ENCODE peak calls at places on chromosomes 2 and 18, in five cellular contexts. B is nephron progenitor cell, F is NCI-H460, Z is fibroblast of gingiva, L is foreskin fibroblast. V is an unnamed sample.

GRCh38 chr2:108446703-108447102 is 2.3 kb upstream of the GCC2 start:
- DNase-seq in B (no peak), F (no peak), Z (no peak), L (no peak), V (no peak)

GRCh38 chr2:119550346-119550745 is 6.1 kb downstream of the CFAP221 start:
- DNase-seq in B (no peak), F (no peak), Z (no peak), L (no peak), V (no peak)

GRCh38 chr18:3048121-3048520 is 35.2 kb upstream of the LPIN2 start:
- DNase-seq in B (no peak), F (no peak), Z (no peak), L (no peak), V (no peak)

GRCh38 chr18:9810994-9811393 is 74.8 kb upstream of the TXNDC2 start:
- DNase-seq in B (no peak), F (no peak), Z (no peak), L (no peak), V (no peak)

GRCh38 chr2:71299507-71299906 is 32.1 kb upstream of the ZNF638 start:
- DNase-seq in B (no peak), F (peak; percentile 35), Z (peak; percentile 11), L (peak; percentile 61), V (no peak)

GRCh38 chr18:48545690-48546365 is 7.0 kb downstream of the CTIF start:
- DNase-seq in B (peak; percentile 46), F (peak; percentile 58), Z (peak; percentile 76), L (peak; percentile 92), V (peak; percentile 40)

GRCh38 chr2:95314964-95315611 is 17.9 kb downstream of the KCNIP3 start:
- DNase-seq in B (peak; percentile 47), F (no peak), Z (peak; percentile 59), L (peak; percentile 81), V (peak; percentile 54)

GRCh38 chr2:129748653-129749052 is 230.8 kb upstream of the RAB6C start:
- DNase-seq in B (no peak), F (no peak), Z (no peak), L (no peak), V (no peak)

GRCh38 chr2:4903676-4904348 is 788.4 kb upstream of the SOX11 start:
- DNase-seq in B (no peak), F (no peak), Z (no peak), L (no peak), V (no peak)

GRCh38 chr18:59332986-59333385 is 14.5 kb upstream of the CPLX4 start:
- DNase-seq in B (no peak), F (no peak), Z (no peak), L (no peak), V (no peak)

GRCh38 chr2:5589183-5589582 is 103.0 kb upstream of the SOX11 start:
- DNase-seq in B (no peak), F (no peak), Z (no peak), L (no peak), V (no peak)

GRCh38 chr18:70499218-70499691 is 210.4 kb downstream of the SOCS6 start:
- DNase-seq in B (no peak), F (no peak), Z (no peak), L (no peak), V (no peak)

GRCh38 chr2:10658041-10658913 is 31.5 kb downstream of the NOL10 start:
- DNase-seq in B (no peak), F (no peak), Z (peak; percentile 23), L (peak; percentile 47), V (no peak)

GRCh38 chr2:106366145-106366544 is 102.1 kb downstream of the RGPD3 start:
- DNase-seq in B (no peak), F (no peak), Z (no peak), L (no peak), V (no peak)

GRCh38 chr2:7619203-7619602 is 702.0 kb downstream of the RNF144A start:
- DNase-seq in B (no peak), F (no peak), Z (no peak), L (no peak), V (no peak)

GRCh38 chr18:79515944-79516351 is 120.2 kb downstream of the NFATC1 start:
- DNase-seq in B (no peak), F (no peak), Z (no peak), L (no peak), V (no peak)

GRCh38 chr2:66111706-66112105 is 323.2 kb upstream of the MEIS1 start:
- DNase-seq in B (no peak), F (no peak), Z (no peak), L (no peak), V (no peak)

GRCh38 chr18:1017227-1017626 is 112.6 kb downstream of the ADCYAP1 start:
- DNase-seq in B (no peak), F (no peak), Z (no peak), L (no peak), V (no peak)

GRCh38 chr2:88372042-88372441 is 80.5 kb downstream of the FOXI3 start:
- DNase-seq in B (no peak), F (no peak), Z (no peak), L (no peak), V (no peak)